ENCODE peak calls at places on chromosomes 3 and 15, in ten cellular contexts. F, W, H, G, V, X, J, Y, E and O are unnamed samples.

GRCh38 chr3:42749753-42750231 is 23.3 kb downstream of the CCDC13 start:
- DNase-seq in H (no peak), W (peak), J (no peak), E (peak), Y (no peak), X (peak), G (no peak), F (no peak), V (peak), O (no peak)

GRCh38 chr3:56119575-56120349 is 348.5 kb downstream of the ERC2 start:
- DNase-seq in H (no peak), Y (no peak), W (peak), J (no peak), V (no peak), G (no peak), E (no peak), X (peak), F (peak), O (no peak)

GRCh38 chr3:99909714-99910508 is 92.2 kb downstream of the CMSS1 start:
- DNase-seq in H (peak), F (peak), Y (no peak), V (no peak), E (no peak), W (peak), X (peak), G (no peak), J (peak), O (no peak)

GRCh38 chr3:25678581-25678980 is 13.9 kb upstream of the TOP2B start:
- DNase-seq in V (no peak), J (no peak), F (no peak), W (no peak), H (no peak), X (no peak), G (no peak), E (no peak), Y (no peak), O (no peak)

GRCh38 chr15:79184465-79184892 is 93.9 kb upstream of the RASGRF1 start:
- DNase-seq in E (peak), Y (peak), H (peak), J (no peak), F (peak), W (peak), G (peak), V (peak), X (peak), O (peak)

GRCh38 chr3:33482126-33482525 is 41.9 kb upstream of the UBP1 start:
- DNase-seq in G (no peak), H (no peak), Y (no peak), X (no peak), J (no peak), F (peak), V (no peak), E (no peak), W (peak), O (no peak)

GRCh38 chr15:60373745-60374144 is 24.0 kb downstream of the ANXA2 start:
- DNase-seq in J (no peak), W (no peak), E (no peak), G (no peak), X (no peak), Y (no peak), V (no peak), H (no peak), F (no peak), O (no peak)

GRCh38 chr3:42032693-42033349 is 58.3 kb upstream of the TRAK1 start:
- DNase-seq in J (peak), X (peak), E (no peak), H (no peak), F (peak), W (peak), V (no peak), G (no peak), Y (no peak), O (no peak)

GRCh38 chr3:57131210-57131588 is 34.0 kb downstream of the IL17RD start:
- DNase-seq in Y (no peak), H (no peak), F (no peak), X (no peak), W (no peak), J (no peak), G (no peak), V (no peak), E (no peak), O (no peak)

GRCh38 chr3:184320099-184320445 is 5.7 kb downstream of the EIF4G1 start:
- DNase-seq in V (no peak), E (no peak), Y (peak), G (no peak), F (peak), J (no peak), W (peak), H (peak), X (peak), O (no peak)

GRCh38 chr15:62359416-62359815 is 194.3 kb upstream of the C2CD4B start:
- DNase-seq in V (no peak), Y (no peak), F (no peak), W (no peak), E (no peak), X (no peak), G (no peak), H (no peak), J (no peak), O (no peak)

GRCh38 chr3:86867990-86868389 is 123.0 kb downstream of the VGLL3 start:
- DNase-seq in W (peak), X (no peak), J (no peak), V (no peak), E (no peak), F (peak), Y (no peak), G (no peak), H (no peak), O (no peak)

GRCh38 chr3:98542623-98543022 is 10.8 kb downstream of the GPR15 start:
- DNase-seq in H (no peak), E (no peak), Y (no peak), F (no peak), X (no peak), W (no peak), J (no peak), V (no peak), G (no peak), O (no peak)

GRCh38 chr3:30688776-30689175 is 82.4 kb downstream of the TGFBR2 start:
- DNase-seq in F (peak), J (no peak), Y (no peak), E (no peak), G (no peak), X (peak), V (no peak), H (no peak), W (no peak), O (no peak)

GRCh38 chr3:142852009-142852408 is 36.9 kb downstream of the PCOLCE2 start:
- DNase-seq in W (no peak), J (no peak), X (peak), V (no peak), E (no peak), G (no peak), F (no peak), H (no peak), Y (no peak), O (no peak)

GRCh38 chr3:164897335-164897734 is 181.0 kb downstream of the SI start:
- DNase-seq in H (no peak), E (no peak), X (no peak), F (no peak), G (no peak), V (no peak), Y (peak), J (no peak), W (no peak), O (no peak)

GRCh38 chr3:122926322-122926721 is 101.2 kb downstream of the SEMA5B start:
- DNase-seq in E (no peak), W (no peak), F (no peak), V (no peak), Y (no peak), X (no peak), H (no peak), J (no peak), G (no peak), O (no peak)

GRCh38 chr15:42858540-42858939 is 62.0 kb downstream of the TTBK2 start:
- DNase-seq in V (no peak), W (no peak), E (no peak), G (no peak), X (no peak), J (no peak), H (no peak), Y (peak), F (no peak), O (no peak)

GRCh38 chr3:184690236-184690883 is 21.5 kb downstream of the MAGEF1 start:
- DNase-seq in E (no peak), V (no peak), X (no peak), J (no peak), H (no peak), G (no peak), W (no peak), Y (no peak), F (no peak), O (peak)

GRCh38 chr3:85081191-85081895 is 122.6 kb downstream of the CADM2 start:
- DNase-seq in G (no peak), H (peak), F (peak), W (peak), Y (peak), J (no peak), X (peak), V (no peak), E (no peak), O (no peak)

GRCh38 chr3:114597012-114597411 is 303.2 kb downstream of the TIGIT start:
- DNase-seq in Y (no peak), G (no peak), W (no peak), X (peak), V (no peak), J (no peak), E (no peak), H (no peak), F (no peak), O (no peak)

GRCh38 chr3:139394116-139394515 is 4.7 kb upstream of the COPB2 start:
- DNase-seq in G (no peak), V (no peak), F (peak), X (no peak), W (no peak), E (no peak), J (no peak), H (no peak), Y (no peak), O (no peak)

GRCh38 chr3:16391936-16392536 is 121.5 kb downstream of the RFTN1 start:
- DNase-seq in V (no peak), Y (no peak), W (no peak), X (no peak), E (no peak), G (no peak), J (no peak), H (no peak), F (no peak), O (no peak)

GRCh38 chr15:41892621-41893421 is 1.0 kb downstream of the SPTBN5 start:
- DNase-seq in H (no peak), E (no peak), V (no peak), W (no peak), J (no peak), G (no peak), F (no peak), X (no peak), Y (peak), O (peak)

GRCh38 chr15:90816401-90817116 is 51.8 kb upstream of the FURIN start:
- DNase-seq in Y (no peak), J (no peak), V (no peak), H (no peak), X (no peak), G (no peak), W (no peak), F (no peak), E (no peak), O (no peak)

GRCh38 chr15:40063563-40064011 is 24.6 kb upstream of the SRP14 start:
- DNase-seq in J (no peak), V (no peak), F (peak), W (peak), Y (no peak), E (no peak), G (no peak), X (peak), H (peak), O (no peak)

GRCh38 chr3:161939919-161940693 is 443.5 kb downstream of the OTOL1 start:
- DNase-seq in F (no peak), V (no peak), Y (no peak), E (peak), J (no peak), X (no peak), W (no peak), G (no peak), H (no peak), O (no peak)

GRCh38 chr3:53113293-53114010 is 16.8 kb downstream of the RFT1 start:
- DNase-seq in F (no peak), W (no peak), Y (no peak), X (no peak), J (no peak), E (no peak), V (no peak), H (no peak), G (no peak), O (no peak)

GRCh38 chr3:48125026-48125704 is 63.1 kb downstream of the CDC25A start:
- DNase-seq in V (no peak), J (peak), E (no peak), G (no peak), Y (no peak), W (peak), F (peak), H (no peak), X (peak), O (no peak)

GRCh38 chr3:70849911-70850699 is 537.7 kb upstream of the MDFIC2 start:
- DNase-seq in F (peak), E (no peak), X (peak), G (no peak), H (peak), V (no peak), W (peak), Y (peak), J (peak), O (no peak)

GRCh38 chr15:42050484-42051255 is 29.8 kb upstream of the PLA2G4E start:
- DNase-seq in G (no peak), V (no peak), X (no peak), E (no peak), F (no peak), Y (no peak), H (no peak), J (no peak), W (no peak), O (no peak)

GRCh38 chr3:37308247-37308646 is 133.9 kb upstream of the LRRFIP2 start:
- DNase-seq in Y (peak), H (no peak), F (peak), J (no peak), X (peak), W (no peak), V (no peak), G (no peak), E (no peak), O (no peak)

GRCh38 chr3:10994311-10994710 is 1.8 kb downstream of the SLC6A1 start:
- DNase-seq in X (no peak), H (no peak), G (no peak), Y (no peak), F (no peak), E (no peak), V (no peak), W (no peak), J (no peak), O (no peak)